ENCODE peak calls at places on chromosomes 2 and 18, in nine cellular contexts. One of them, this sample, is unnamed.

GRCh38 chr18:23585007-23585871 is 1.1 kb downstream of the NPC1 start:
- DNase-seq in stimulated activated CD4-positive, alpha-beta T cell treated with anti-CD3 and anti-CD28 coated beads, Interleukin-1b, Interleukin-23, amount 100 ng/mL, for 48 hours: no peak
- DNase-seq in activated CD4-positive, alpha-beta memory T cell treated with anti-CD3 and anti-CD28 coated beads for 36 hours: peak
- DNase-seq in G401: peak
- DNase-seq in activated CD4-positive, CD25-positive, alpha-beta regulatory T cell: no peak
- DNase-seq in NCI-H1048: no peak
- DNase-seq in amygdala: no peak
- DNase-seq in fibroblast of mammary gland: peak
- DNase-seq in left cardiac atrium: peak
- DNase-seq in this sample: peak

GRCh38 chr2:33134764-33135560 is 188.2 kb downstream of the LTBP1 start:
- DNase-seq in stimulated activated CD4-positive, alpha-beta T cell treated with anti-CD3 and anti-CD28 coated beads, Interleukin-1b, Interleukin-23, amount 100 ng/mL, for 48 hours: no peak
- DNase-seq in activated CD4-positive, alpha-beta memory T cell treated with anti-CD3 and anti-CD28 coated beads for 36 hours: no peak
- DNase-seq in G401: no peak
- DNase-seq in activated CD4-positive, CD25-positive, alpha-beta regulatory T cell: no peak
- DNase-seq in NCI-H1048: no peak
- DNase-seq in amygdala: no peak
- DNase-seq in fibroblast of mammary gland: no peak
- DNase-seq in left cardiac atrium: no peak
- DNase-seq in this sample: no peak

GRCh38 chr2:231928481-231928880 is 2.3 kb upstream of the NPPC start:
- DNase-seq in stimulated activated CD4-positive, alpha-beta T cell treated with anti-CD3 and anti-CD28 coated beads, Interleukin-1b, Interleukin-23, amount 100 ng/mL, for 48 hours: no peak
- DNase-seq in activated CD4-positive, alpha-beta memory T cell treated with anti-CD3 and anti-CD28 coated beads for 36 hours: no peak
- DNase-seq in G401: no peak
- DNase-seq in activated CD4-positive, CD25-positive, alpha-beta regulatory T cell: no peak
- DNase-seq in NCI-H1048: no peak
- DNase-seq in amygdala: no peak
- DNase-seq in fibroblast of mammary gland: no peak
- DNase-seq in left cardiac atrium: no peak
- DNase-seq in this sample: no peak

GRCh38 chr2:84676295-84676694 is 160.0 kb downstream of the DNAH6 start:
- DNase-seq in stimulated activated CD4-positive, alpha-beta T cell treated with anti-CD3 and anti-CD28 coated beads, Interleukin-1b, Interleukin-23, amount 100 ng/mL, for 48 hours: no peak
- DNase-seq in activated CD4-positive, alpha-beta memory T cell treated with anti-CD3 and anti-CD28 coated beads for 36 hours: no peak
- DNase-seq in G401: no peak
- DNase-seq in activated CD4-positive, CD25-positive, alpha-beta regulatory T cell: no peak
- DNase-seq in NCI-H1048: no peak
- DNase-seq in amygdala: no peak
- DNase-seq in fibroblast of mammary gland: peak
- DNase-seq in left cardiac atrium: no peak
- DNase-seq in this sample: no peak

GRCh38 chr18:72700961-72701710 is 157.0 kb upstream of the CBLN2 start:
- DNase-seq in stimulated activated CD4-positive, alpha-beta T cell treated with anti-CD3 and anti-CD28 coated beads, Interleukin-1b, Interleukin-23, amount 100 ng/mL, for 48 hours: no peak
- DNase-seq in activated CD4-positive, alpha-beta memory T cell treated with anti-CD3 and anti-CD28 coated beads for 36 hours: no peak
- DNase-seq in G401: no peak
- DNase-seq in activated CD4-positive, CD25-positive, alpha-beta regulatory T cell: no peak
- DNase-seq in NCI-H1048: no peak
- DNase-seq in amygdala: no peak
- DNase-seq in fibroblast of mammary gland: peak
- DNase-seq in left cardiac atrium: no peak
- DNase-seq in this sample: no peak

GRCh38 chr2:152508446-152508845 is 173.5 kb downstream of the FMNL2 start:
- DNase-seq in stimulated activated CD4-positive, alpha-beta T cell treated with anti-CD3 and anti-CD28 coated beads, Interleukin-1b, Interleukin-23, amount 100 ng/mL, for 48 hours: no peak
- DNase-seq in activated CD4-positive, alpha-beta memory T cell treated with anti-CD3 and anti-CD28 coated beads for 36 hours: no peak
- DNase-seq in G401: no peak
- DNase-seq in activated CD4-positive, CD25-positive, alpha-beta regulatory T cell: no peak
- DNase-seq in NCI-H1048: no peak
- DNase-seq in amygdala: no peak
- DNase-seq in fibroblast of mammary gland: peak
- DNase-seq in left cardiac atrium: no peak
- DNase-seq in this sample: no peak

GRCh38 chr2:156182132-156182531 is 150.4 kb downstream of the NR4A2 start:
- DNase-seq in stimulated activated CD4-positive, alpha-beta T cell treated with anti-CD3 and anti-CD28 coated beads, Interleukin-1b, Interleukin-23, amount 100 ng/mL, for 48 hours: no peak
- DNase-seq in activated CD4-positive, alpha-beta memory T cell treated with anti-CD3 and anti-CD28 coated beads for 36 hours: no peak
- DNase-seq in G401: no peak
- DNase-seq in activated CD4-positive, CD25-positive, alpha-beta regulatory T cell: no peak
- DNase-seq in NCI-H1048: peak
- DNase-seq in amygdala: no peak
- DNase-seq in fibroblast of mammary gland: no peak
- DNase-seq in left cardiac atrium: no peak
- DNase-seq in this sample: no peak

GRCh38 chr2:66576381-66577330 is 141.7 kb downstream of the MEIS1 start:
- DNase-seq in stimulated activated CD4-positive, alpha-beta T cell treated with anti-CD3 and anti-CD28 coated beads, Interleukin-1b, Interleukin-23, amount 100 ng/mL, for 48 hours: no peak
- DNase-seq in activated CD4-positive, alpha-beta memory T cell treated with anti-CD3 and anti-CD28 coated beads for 36 hours: no peak
- DNase-seq in G401: peak
- DNase-seq in activated CD4-positive, CD25-positive, alpha-beta regulatory T cell: no peak
- DNase-seq in NCI-H1048: no peak
- DNase-seq in amygdala: no peak
- DNase-seq in fibroblast of mammary gland: peak
- DNase-seq in left cardiac atrium: peak
- DNase-seq in this sample: no peak

GRCh38 chr2:141565597-141565996 is 565.2 kb downstream of the LRP1B start:
- DNase-seq in stimulated activated CD4-positive, alpha-beta T cell treated with anti-CD3 and anti-CD28 coated beads, Interleukin-1b, Interleukin-23, amount 100 ng/mL, for 48 hours: no peak
- DNase-seq in activated CD4-positive, alpha-beta memory T cell treated with anti-CD3 and anti-CD28 coated beads for 36 hours: no peak
- DNase-seq in G401: no peak
- DNase-seq in activated CD4-positive, CD25-positive, alpha-beta regulatory T cell: no peak
- DNase-seq in NCI-H1048: no peak
- DNase-seq in amygdala: no peak
- DNase-seq in fibroblast of mammary gland: no peak
- DNase-seq in left cardiac atrium: no peak
- DNase-seq in this sample: no peak

GRCh38 chr2:236290742-236291425 is 26.7 kb upstream of the ASB18 start:
- DNase-seq in stimulated activated CD4-positive, alpha-beta T cell treated with anti-CD3 and anti-CD28 coated beads, Interleukin-1b, Interleukin-23, amount 100 ng/mL, for 48 hours: no peak
- DNase-seq in activated CD4-positive, alpha-beta memory T cell treated with anti-CD3 and anti-CD28 coated beads for 36 hours: no peak
- DNase-seq in G401: no peak
- DNase-seq in activated CD4-positive, CD25-positive, alpha-beta regulatory T cell: no peak
- DNase-seq in NCI-H1048: no peak
- DNase-seq in amygdala: no peak
- DNase-seq in fibroblast of mammary gland: no peak
- DNase-seq in left cardiac atrium: no peak
- DNase-seq in this sample: no peak

GRCh38 chr2:160472839-160473251 is 20.8 kb downstream of the RBMS1 start:
- DNase-seq in stimulated activated CD4-positive, alpha-beta T cell treated with anti-CD3 and anti-CD28 coated beads, Interleukin-1b, Interleukin-23, amount 100 ng/mL, for 48 hours: no peak
- DNase-seq in activated CD4-positive, alpha-beta memory T cell treated with anti-CD3 and anti-CD28 coated beads for 36 hours: no peak
- DNase-seq in G401: no peak
- DNase-seq in activated CD4-positive, CD25-positive, alpha-beta regulatory T cell: no peak
- DNase-seq in NCI-H1048: no peak
- DNase-seq in amygdala: no peak
- DNase-seq in fibroblast of mammary gland: peak
- DNase-seq in left cardiac atrium: no peak
- DNase-seq in this sample: no peak

GRCh38 chr2:149409506-149409905 is 79.1 kb downstream of the LYPD6 start:
- DNase-seq in stimulated activated CD4-positive, alpha-beta T cell treated with anti-CD3 and anti-CD28 coated beads, Interleukin-1b, Interleukin-23, amount 100 ng/mL, for 48 hours: no peak
- DNase-seq in activated CD4-positive, alpha-beta memory T cell treated with anti-CD3 and anti-CD28 coated beads for 36 hours: no peak
- DNase-seq in G401: no peak
- DNase-seq in activated CD4-positive, CD25-positive, alpha-beta regulatory T cell: no peak
- DNase-seq in NCI-H1048: no peak
- DNase-seq in amygdala: no peak
- DNase-seq in fibroblast of mammary gland: no peak
- DNase-seq in left cardiac atrium: no peak
- DNase-seq in this sample: no peak

GRCh38 chr2:122635649-122636496 is 880.4 kb downstream of the TSN start:
- DNase-seq in stimulated activated CD4-positive, alpha-beta T cell treated with anti-CD3 and anti-CD28 coated beads, Interleukin-1b, Interleukin-23, amount 100 ng/mL, for 48 hours: no peak
- DNase-seq in activated CD4-positive, alpha-beta memory T cell treated with anti-CD3 and anti-CD28 coated beads for 36 hours: no peak
- DNase-seq in G401: no peak
- DNase-seq in activated CD4-positive, CD25-positive, alpha-beta regulatory T cell: no peak
- DNase-seq in NCI-H1048: no peak
- DNase-seq in amygdala: no peak
- DNase-seq in fibroblast of mammary gland: peak
- DNase-seq in left cardiac atrium: no peak
- DNase-seq in this sample: no peak

GRCh38 chr2:48474599-48475298 is 55.2 kb upstream of the STON1 start:
- DNase-seq in stimulated activated CD4-positive, alpha-beta T cell treated with anti-CD3 and anti-CD28 coated beads, Interleukin-1b, Interleukin-23, amount 100 ng/mL, for 48 hours: no peak
- DNase-seq in activated CD4-positive, alpha-beta memory T cell treated with anti-CD3 and anti-CD28 coated beads for 36 hours: no peak
- DNase-seq in G401: no peak
- DNase-seq in activated CD4-positive, CD25-positive, alpha-beta regulatory T cell: no peak
- DNase-seq in NCI-H1048: no peak
- DNase-seq in amygdala: no peak
- DNase-seq in fibroblast of mammary gland: peak
- DNase-seq in left cardiac atrium: no peak
- DNase-seq in this sample: no peak

GRCh38 chr2:24454258-24454657 is 36.8 kb upstream of the NCOA1 start:
- DNase-seq in stimulated activated CD4-positive, alpha-beta T cell treated with anti-CD3 and anti-CD28 coated beads, Interleukin-1b, Interleukin-23, amount 100 ng/mL, for 48 hours: no peak
- DNase-seq in activated CD4-positive, alpha-beta memory T cell treated with anti-CD3 and anti-CD28 coated beads for 36 hours: no peak
- DNase-seq in G401: peak
- DNase-seq in activated CD4-positive, CD25-positive, alpha-beta regulatory T cell: no peak
- DNase-seq in NCI-H1048: no peak
- DNase-seq in amygdala: no peak
- DNase-seq in fibroblast of mammary gland: peak
- DNase-seq in left cardiac atrium: no peak
- DNase-seq in this sample: no peak

GRCh38 chr2:222844323-222844722 is 16.5 kb upstream of the ACSL3 start:
- DNase-seq in stimulated activated CD4-positive, alpha-beta T cell treated with anti-CD3 and anti-CD28 coated beads, Interleukin-1b, Interleukin-23, amount 100 ng/mL, for 48 hours: no peak
- DNase-seq in activated CD4-positive, alpha-beta memory T cell treated with anti-CD3 and anti-CD28 coated beads for 36 hours: no peak
- DNase-seq in G401: no peak
- DNase-seq in activated CD4-positive, CD25-positive, alpha-beta regulatory T cell: no peak
- DNase-seq in NCI-H1048: no peak
- DNase-seq in amygdala: no peak
- DNase-seq in fibroblast of mammary gland: peak
- DNase-seq in left cardiac atrium: no peak
- DNase-seq in this sample: no peak

GRCh38 chr18:57561728-57562423 is 24.6 kb downstream of the FECH start:
- DNase-seq in stimulated activated CD4-positive, alpha-beta T cell treated with anti-CD3 and anti-CD28 coated beads, Interleukin-1b, Interleukin-23, amount 100 ng/mL, for 48 hours: no peak
- DNase-seq in activated CD4-positive, alpha-beta memory T cell treated with anti-CD3 and anti-CD28 coated beads for 36 hours: peak
- DNase-seq in G401: peak
- DNase-seq in activated CD4-positive, CD25-positive, alpha-beta regulatory T cell: no peak
- DNase-seq in NCI-H1048: peak
- DNase-seq in amygdala: peak
- DNase-seq in fibroblast of mammary gland: peak
- DNase-seq in left cardiac atrium: no peak
- DNase-seq in this sample: peak

GRCh38 chr2:61423714-61424113 is 47.2 kb downstream of the USP34 start:
- DNase-seq in stimulated activated CD4-positive, alpha-beta T cell treated with anti-CD3 and anti-CD28 coated beads, Interleukin-1b, Interleukin-23, amount 100 ng/mL, for 48 hours: no peak
- DNase-seq in activated CD4-positive, alpha-beta memory T cell treated with anti-CD3 and anti-CD28 coated beads for 36 hours: no peak
- DNase-seq in G401: no peak
- DNase-seq in activated CD4-positive, CD25-positive, alpha-beta regulatory T cell: no peak
- DNase-seq in NCI-H1048: no peak
- DNase-seq in amygdala: no peak
- DNase-seq in fibroblast of mammary gland: peak
- DNase-seq in left cardiac atrium: no peak
- DNase-seq in this sample: no peak

GRCh38 chr2:232523682-232524597 is 2.0 kb upstream of the CHRND start:
- DNase-seq in stimulated activated CD4-positive, alpha-beta T cell treated with anti-CD3 and anti-CD28 coated beads, Interleukin-1b, Interleukin-23, amount 100 ng/mL, for 48 hours: peak
- DNase-seq in activated CD4-positive, alpha-beta memory T cell treated with anti-CD3 and anti-CD28 coated beads for 36 hours: peak
- DNase-seq in G401: peak
- DNase-seq in activated CD4-positive, CD25-positive, alpha-beta regulatory T cell: no peak
- DNase-seq in NCI-H1048: no peak
- DNase-seq in amygdala: no peak
- DNase-seq in fibroblast of mammary gland: peak
- DNase-seq in left cardiac atrium: no peak
- DNase-seq in this sample: peak

GRCh38 chr2:66377832-66378231 is 57.1 kb upstream of the MEIS1 start:
- DNase-seq in stimulated activated CD4-positive, alpha-beta T cell treated with anti-CD3 and anti-CD28 coated beads, Interleukin-1b, Interleukin-23, amount 100 ng/mL, for 48 hours: no peak
- DNase-seq in activated CD4-positive, alpha-beta memory T cell treated with anti-CD3 and anti-CD28 coated beads for 36 hours: no peak
- DNase-seq in G401: no peak
- DNase-seq in activated CD4-positive, CD25-positive, alpha-beta regulatory T cell: no peak
- DNase-seq in NCI-H1048: no peak
- DNase-seq in amygdala: no peak
- DNase-seq in fibroblast of mammary gland: no peak
- DNase-seq in left cardiac atrium: no peak
- DNase-seq in this sample: no peak

GRCh38 chr2:31469648-31470047 is 55.1 kb upstream of the XDH start:
- DNase-seq in stimulated activated CD4-positive, alpha-beta T cell treated with anti-CD3 and anti-CD28 coated beads, Interleukin-1b, Interleukin-23, amount 100 ng/mL, for 48 hours: no peak
- DNase-seq in activated CD4-positive, alpha-beta memory T cell treated with anti-CD3 and anti-CD28 coated beads for 36 hours: no peak
- DNase-seq in G401: no peak
- DNase-seq in activated CD4-positive, CD25-positive, alpha-beta regulatory T cell: no peak
- DNase-seq in NCI-H1048: no peak
- DNase-seq in amygdala: no peak
- DNase-seq in fibroblast of mammary gland: no peak
- DNase-seq in left cardiac atrium: no peak
- DNase-seq in this sample: no peak

GRCh38 chr2:230643576-230644291 is 68.9 kb upstream of the CAB39 start:
- DNase-seq in stimulated activated CD4-positive, alpha-beta T cell treated with anti-CD3 and anti-CD28 coated beads, Interleukin-1b, Interleukin-23, amount 100 ng/mL, for 48 hours: peak
- DNase-seq in activated CD4-positive, alpha-beta memory T cell treated with anti-CD3 and anti-CD28 coated beads for 36 hours: peak
- DNase-seq in G401: no peak
- DNase-seq in activated CD4-positive, CD25-positive, alpha-beta regulatory T cell: no peak
- DNase-seq in NCI-H1048: no peak
- DNase-seq in amygdala: no peak
- DNase-seq in fibroblast of mammary gland: no peak
- DNase-seq in left cardiac atrium: peak
- DNase-seq in this sample: peak

GRCh38 chr2:50720695-50721314 is 311.1 kb downstream of the NRXN1 start:
- DNase-seq in stimulated activated CD4-positive, alpha-beta T cell treated with anti-CD3 and anti-CD28 coated beads, Interleukin-1b, Interleukin-23, amount 100 ng/mL, for 48 hours: no peak
- DNase-seq in activated CD4-positive, alpha-beta memory T cell treated with anti-CD3 and anti-CD28 coated beads for 36 hours: no peak
- DNase-seq in G401: peak
- DNase-seq in activated CD4-positive, CD25-positive, alpha-beta regulatory T cell: no peak
- DNase-seq in NCI-H1048: no peak
- DNase-seq in amygdala: no peak
- DNase-seq in fibroblast of mammary gland: no peak
- DNase-seq in left cardiac atrium: no peak
- DNase-seq in this sample: no peak

GRCh38 chr2:131052741-131053263 is 40.5 kb downstream of the FAM168B start:
- DNase-seq in stimulated activated CD4-positive, alpha-beta T cell treated with anti-CD3 and anti-CD28 coated beads, Interleukin-1b, Interleukin-23, amount 100 ng/mL, for 48 hours: no peak
- DNase-seq in activated CD4-positive, alpha-beta memory T cell treated with anti-CD3 and anti-CD28 coated beads for 36 hours: no peak
- DNase-seq in G401: no peak
- DNase-seq in activated CD4-positive, CD25-positive, alpha-beta regulatory T cell: no peak
- DNase-seq in NCI-H1048: no peak
- DNase-seq in amygdala: no peak
- DNase-seq in fibroblast of mammary gland: no peak
- DNase-seq in left cardiac atrium: no peak
- DNase-seq in this sample: no peak

GRCh38 chr18:45666520-45666919 is 51.2 kb downstream of the SLC14A2 start:
- DNase-seq in stimulated activated CD4-positive, alpha-beta T cell treated with anti-CD3 and anti-CD28 coated beads, Interleukin-1b, Interleukin-23, amount 100 ng/mL, for 48 hours: no peak
- DNase-seq in activated CD4-positive, alpha-beta memory T cell treated with anti-CD3 and anti-CD28 coated beads for 36 hours: no peak
- DNase-seq in G401: no peak
- DNase-seq in activated CD4-positive, CD25-positive, alpha-beta regulatory T cell: no peak
- DNase-seq in NCI-H1048: no peak
- DNase-seq in amygdala: no peak
- DNase-seq in fibroblast of mammary gland: no peak
- DNase-seq in left cardiac atrium: no peak
- DNase-seq in this sample: no peak

GRCh38 chr2:62099523-62100175 is 96.3 kb upstream of the B3GNT2 start:
- DNase-seq in stimulated activated CD4-positive, alpha-beta T cell treated with anti-CD3 and anti-CD28 coated beads, Interleukin-1b, Interleukin-23, amount 100 ng/mL, for 48 hours: no peak
- DNase-seq in activated CD4-positive, alpha-beta memory T cell treated with anti-CD3 and anti-CD28 coated beads for 36 hours: no peak
- DNase-seq in G401: no peak
- DNase-seq in activated CD4-positive, CD25-positive, alpha-beta regulatory T cell: no peak
- DNase-seq in NCI-H1048: no peak
- DNase-seq in amygdala: no peak
- DNase-seq in fibroblast of mammary gland: no peak
- DNase-seq in left cardiac atrium: no peak
- DNase-seq in this sample: no peak

GRCh38 chr2:167190053-167190452 is 301.8 kb downstream of the XIRP2 start:
- DNase-seq in stimulated activated CD4-positive, alpha-beta T cell treated with anti-CD3 and anti-CD28 coated beads, Interleukin-1b, Interleukin-23, amount 100 ng/mL, for 48 hours: no peak
- DNase-seq in activated CD4-positive, alpha-beta memory T cell treated with anti-CD3 and anti-CD28 coated beads for 36 hours: no peak
- DNase-seq in G401: no peak
- DNase-seq in activated CD4-positive, CD25-positive, alpha-beta regulatory T cell: no peak
- DNase-seq in NCI-H1048: no peak
- DNase-seq in amygdala: no peak
- DNase-seq in fibroblast of mammary gland: peak
- DNase-seq in left cardiac atrium: peak
- DNase-seq in this sample: no peak

GRCh38 chr2:100818606-100819364 is 1.2 kb upstream of the NPAS2 start:
- DNase-seq in stimulated activated CD4-positive, alpha-beta T cell treated with anti-CD3 and anti-CD28 coated beads, Interleukin-1b, Interleukin-23, amount 100 ng/mL, for 48 hours: no peak
- DNase-seq in activated CD4-positive, alpha-beta memory T cell treated with anti-CD3 and anti-CD28 coated beads for 36 hours: peak
- DNase-seq in G401: peak
- DNase-seq in activated CD4-positive, CD25-positive, alpha-beta regulatory T cell: no peak
- DNase-seq in NCI-H1048: no peak
- DNase-seq in amygdala: no peak
- DNase-seq in fibroblast of mammary gland: peak
- DNase-seq in left cardiac atrium: peak
- DNase-seq in this sample: peak

This sample was measured in activated CD8-positive, alpha-beta T cell treated with anti-CD3 and anti-CD28 coated beads for 36 hours.